ENCODE peak calls at places on chromosomes 5 and 9, in ten cellular contexts. G is adipocyte; Q is posterior cingulate gyrus; I is H54; X is IMR-90; L is left lobe of liver; F is activated naive CD4-positive, alpha-beta T cell treated with anti-CD3 and anti-CD28 coated beads for 36 hours; J is mesendoderm; Z is lower lobe of right lung; E is CD8-positive, alpha-beta T cell. O is an unnamed sample.

GRCh38 chr5:167653645-167654106 is 637.8 kb upstream of the WWC1 start:
- DNase-seq in G (peak; percentile 40), Q (no peak), I (no peak), X (peak; percentile 30), L (no peak), F (no peak), J (no peak), Z (no peak), E (no peak), O (no peak)

GRCh38 chr9:35114113-35114847 is 1.4 kb downstream of the ATOSB start:
- DNase-seq in G (peak; percentile 99), Q (peak; percentile 91), I (peak; percentile 51), X (peak; percentile 94), L (peak; percentile 62), F (peak; percentile 86), J (peak; percentile 100), Z (peak; percentile 89), E (peak; percentile 65), O (peak; percentile 73)

GRCh38 chr5:144309265-144309664 is 138.6 kb downstream of the KCTD16 start:
- DNase-seq in G (no peak), Q (no peak), I (no peak), X (no peak), L (no peak), F (no peak), J (peak; percentile 72), Z (no peak), E (no peak), O (no peak)

GRCh38 chr9:114348906-114349482 is 19.3 kb downstream of the ORM2 start:
- DNase-seq in G (peak; percentile 92), Q (no peak), I (peak; percentile 90), X (peak; percentile 99), L (no peak), F (peak; percentile 98), J (peak; percentile 97), Z (peak; percentile 92), E (no peak), O (peak; percentile 93)

GRCh38 chr5:73918791-73919221 is 292.8 kb downstream of the ARHGEF28 start:
- DNase-seq in G (peak; percentile 10), Q (no peak), I (no peak), X (no peak), L (no peak), F (no peak), J (no peak), Z (no peak), E (no peak), O (no peak)

GRCh38 chr5:110354896-110355295 is 371.6 kb downstream of the TMEM232 start:
- DNase-seq in G (no peak), Q (no peak), I (no peak), X (no peak), L (no peak), F (no peak), J (no peak), Z (no peak), E (no peak), O (no peak)

GRCh38 chr5:76571595-76571994 is 51.6 kb downstream of the F2RL2 start:
- DNase-seq in G (no peak), Q (no peak), I (no peak), X (no peak), L (no peak), F (no peak), J (no peak), Z (no peak), E (no peak), O (no peak)

GRCh38 chr9:126049896-126050604 is 276.6 kb upstream of the MVB12B start:
- DNase-seq in G (no peak), Q (peak; percentile 54), I (no peak), X (no peak), L (no peak), F (no peak), J (no peak), Z (no peak), E (no peak), O (no peak)

GRCh38 chr5:156148307-156148706 is 178.7 kb upstream of the SGCD start:
- DNase-seq in G (peak; percentile 61), Q (no peak), I (no peak), X (peak; percentile 19), L (no peak), F (no peak), J (no peak), Z (no peak), E (no peak), O (no peak)

GRCh38 chr5:111676496-111676895 is 80.5 kb downstream of the NREP start:
- DNase-seq in G (peak; percentile 59), Q (no peak), I (no peak), X (peak; percentile 44), L (no peak), F (no peak), J (no peak), Z (no peak), E (no peak), O (no peak)

GRCh38 chr9:19336166-19336565 is 43.9 kb downstream of the RPS6 start:
- DNase-seq in G (no peak), Q (no peak), I (no peak), X (no peak), L (no peak), F (no peak), J (no peak), Z (no peak), E (no peak), O (no peak)

GRCh38 chr9:129121483-129121882 is 10.3 kb downstream of the PTPA start:
- DNase-seq in G (peak; percentile 34), Q (no peak), I (no peak), X (peak; percentile 35), L (no peak), F (no peak), J (no peak), Z (no peak), E (no peak), O (no peak)

GRCh38 chr9:97874617-97875016 is 21.6 kb downstream of the FOXE1 start:
- DNase-seq in G (no peak), Q (no peak), I (no peak), X (no peak), L (no peak), F (no peak), J (no peak), Z (no peak), E (no peak), O (no peak)

GRCh38 chr9:97480749-97481148 is 20.7 kb upstream of the TMOD1 start:
- DNase-seq in G (no peak), Q (no peak), I (no peak), X (peak; percentile 30), L (no peak), F (no peak), J (no peak), Z (no peak), E (no peak), O (no peak)

GRCh38 chr5:159824188-159825153 is 91.8 kb upstream of the ADRA1B start:
- DNase-seq in G (no peak), Q (no peak), I (no peak), X (no peak), L (no peak), F (no peak), J (no peak), Z (no peak), E (no peak), O (no peak)

GRCh38 chr5:35038891-35039290 is 8.9 kb downstream of the AGXT2 start:
- DNase-seq in G (peak; percentile 22), Q (no peak), I (no peak), X (no peak), L (no peak), F (no peak), J (no peak), Z (no peak), E (no peak), O (no peak)

GRCh38 chr9:5278486-5278885 is 26.0 kb downstream of the RLN2 start:
- DNase-seq in G (no peak), Q (no peak), I (no peak), X (no peak), L (no peak), F (no peak), J (no peak), Z (no peak), E (no peak), O (peak; percentile 7)

GRCh38 chr5:127854520-127854919 is 151.3 kb downstream of the CCDC192 start:
- DNase-seq in G (no peak), Q (no peak), I (no peak), X (no peak), L (no peak), F (no peak), J (no peak), Z (no peak), E (no peak), O (no peak)

GRCh38 chr9:4375424-4376195 is 75.7 kb upstream of the GLIS3 start:
- DNase-seq in G (peak; percentile 76), Q (no peak), I (peak; percentile 15), X (peak; percentile 82), L (no peak), F (no peak), J (no peak), Z (no peak), E (no peak), O (no peak)

GRCh38 chr9:120386390-120387131 is 193.4 kb downstream of the CDK5RAP2 start:
- DNase-seq in G (no peak), Q (no peak), I (no peak), X (no peak), L (peak; percentile 91), F (no peak), J (no peak), Z (no peak), E (no peak), O (no peak)

GRCh38 chr5:95895771-95896170 is 65.9 kb downstream of the ELL2 start:
- DNase-seq in G (peak; percentile 25), Q (no peak), I (no peak), X (no peak), L (no peak), F (no peak), J (no peak), Z (no peak), E (no peak), O (no peak)

GRCh38 chr9:121194730-121195129 is 6.9 kb downstream of the RAB14 start:
- DNase-seq in G (no peak), Q (no peak), I (no peak), X (no peak), L (no peak), F (no peak), J (no peak), Z (no peak), E (no peak), O (no peak)